ENCODE peak calls at places on chromosomes 2 and 18, in five cellular contexts. One of them, this sample, is unnamed. For H3K9me3, the result is how much of the 10 kb centered on the place peaks cover.

GRCh38 chr2:104901037-104901851 is 47.3 kb downstream of the POU3F3 start:
- DNase-seq in fibroblast of lung: no peak
- DNase-seq in neural progenitor cell: no peak
- DNase-seq in A549: no peak
- DNase-seq in astrocyte: no peak
- DNase-seq in this sample: no peak

GRCh38 chr2:28613181-28613580 is 117.3 kb downstream of the PLB1 start:
- DNase-seq in neural progenitor cell: no peak
- DNase-seq in fibroblast of lung: no peak
- DNase-seq in astrocyte: no peak
- DNase-seq in A549: no peak
- DNase-seq in this sample: no peak

GRCh38 chr2:97011977-97012569 is 25.7 kb upstream of the FAM178B start:
- DNase-seq in A549: peak
- DNase-seq in neural progenitor cell: peak
- DNase-seq in fibroblast of lung: peak
- DNase-seq in astrocyte: peak
- DNase-seq in this sample: peak

GRCh38 chr2:41836944-41837343 is 210.9 kb upstream of the PKDCC start:
- DNase-seq in fibroblast of lung: peak
- DNase-seq in astrocyte: peak
- DNase-seq in neural progenitor cell: peak
- DNase-seq in A549: no peak
- DNase-seq in this sample: peak

GRCh38 chr2:60534034-60534393 is 19.4 kb downstream of the BCL11A start:
- DNase-seq in astrocyte: no peak
- DNase-seq in neural progenitor cell: no peak
- DNase-seq in fibroblast of lung: no peak
- DNase-seq in A549: no peak
- DNase-seq in this sample: no peak

GRCh38 chr2:134258684-134259408 is 5.0 kb downstream of the MGAT5 start:
- DNase-seq in neural progenitor cell: no peak
- DNase-seq in A549: no peak
- DNase-seq in fibroblast of lung: no peak
- DNase-seq in astrocyte: no peak
- DNase-seq in this sample: peak

GRCh38 chr2:12436483-12436882 is 280.3 kb upstream of the TRIB2 start:
- DNase-seq in A549: no peak
- DNase-seq in astrocyte: peak
- DNase-seq in fibroblast of lung: peak
- DNase-seq in neural progenitor cell: no peak
- DNase-seq in this sample: no peak

GRCh38 chr2:201852878-201853415 is 46.6 kb downstream of the CDK15 start:
- DNase-seq in astrocyte: no peak
- DNase-seq in fibroblast of lung: peak
- DNase-seq in A549: peak
- DNase-seq in neural progenitor cell: peak
- DNase-seq in this sample: no peak

GRCh38 chr2:158773121-158773520 is 22.0 kb upstream of the DAPL1 start:
- DNase-seq in astrocyte: peak
- DNase-seq in A549: no peak
- DNase-seq in neural progenitor cell: no peak
- DNase-seq in fibroblast of lung: peak
- DNase-seq in this sample: no peak

GRCh38 chr2:238950551-238950950 is 102.7 kb downstream of the TWIST2 start:
- DNase-seq in fibroblast of lung: no peak
- DNase-seq in astrocyte: no peak
- DNase-seq in A549: no peak
- DNase-seq in neural progenitor cell: no peak
- DNase-seq in this sample: no peak

GRCh38 chr2:175400975-175401374 is 219.5 kb upstream of the ATP5MC3 start:
- DNase-seq in neural progenitor cell: no peak
- DNase-seq in astrocyte: no peak
- DNase-seq in A549: no peak
- DNase-seq in fibroblast of lung: no peak
- DNase-seq in this sample: no peak

GRCh38 chr2:58762176-58762781 is 521.2 kb upstream of the FANCL start:
- DNase-seq in fibroblast of lung: peak
- DNase-seq in astrocyte: peak
- DNase-seq in neural progenitor cell: peak
- DNase-seq in A549: peak
- DNase-seq in this sample: peak

GRCh38 chr2:101124684-101125366 is 26.4 kb downstream of the TBC1D8 start:
- DNase-seq in neural progenitor cell: no peak
- DNase-seq in fibroblast of lung: peak
- DNase-seq in A549: peak
- DNase-seq in astrocyte: peak
- DNase-seq in this sample: no peak

GRCh38 chr2:24702800-24703199 is 90.4 kb downstream of the PTRHD1 start:
- DNase-seq in astrocyte: peak
- DNase-seq in neural progenitor cell: no peak
- DNase-seq in fibroblast of lung: peak
- DNase-seq in A549: peak
- DNase-seq in this sample: no peak

GRCh38 chr2:83261591-83262136 is 1197.4 kb downstream of the SUCLG1 start:
- DNase-seq in A549: no peak
- DNase-seq in fibroblast of lung: no peak
- DNase-seq in neural progenitor cell: no peak
- DNase-seq in astrocyte: no peak
- DNase-seq in this sample: no peak

GRCh38 chr2:197705912-197706838 is 1.0 kb downstream of the MARS2 start:
- DNase-seq in fibroblast of lung: peak
- DNase-seq in neural progenitor cell: peak
- DNase-seq in astrocyte: no peak
- DNase-seq in A549: no peak
- DNase-seq in this sample: peak

GRCh38 chr18:23531912-23532311 is 28.6 kb downstream of the RMC1 start:
- DNase-seq in fibroblast of lung: no peak
- DNase-seq in neural progenitor cell: no peak
- DNase-seq in A549: no peak
- DNase-seq in astrocyte: no peak
- DNase-seq in this sample: no peak

GRCh38 chr2:189821953-189822748 is 37.9 kb downstream of the PMS1 start:
- DNase-seq in neural progenitor cell: no peak
- DNase-seq in astrocyte: peak
- DNase-seq in A549: no peak
- DNase-seq in fibroblast of lung: peak
- DNase-seq in this sample: no peak

GRCh38 chr2:118177318-118177717 is 89.0 kb downstream of the INSIG2 start:
- DNase-seq in A549: no peak
- DNase-seq in fibroblast of lung: no peak
- DNase-seq in astrocyte: no peak
- DNase-seq in neural progenitor cell: no peak
- DNase-seq in this sample: no peak

GRCh38 chr2:177535968-177536514 is 143.5 kb downstream of the AGPS start:
- DNase-seq in neural progenitor cell: no peak
- DNase-seq in A549: no peak
- DNase-seq in fibroblast of lung: no peak
- DNase-seq in astrocyte: no peak
- DNase-seq in this sample: no peak

GRCh38 chr2:12222561-12222960 is 476.1 kb downstream of the LPIN1 start:
- DNase-seq in A549: no peak
- DNase-seq in neural progenitor cell: no peak
- DNase-seq in fibroblast of lung: no peak
- DNase-seq in astrocyte: no peak
- DNase-seq in this sample: no peak

GRCh38 chr2:1804251-1804855 is 60.0 kb upstream of the PXDN start:
- DNase-seq in neural progenitor cell: no peak
- DNase-seq in astrocyte: no peak
- DNase-seq in fibroblast of lung: no peak
- DNase-seq in A549: no peak
- DNase-seq in this sample: no peak

GRCh38 chr18:48743046-48743445 is 204.2 kb downstream of the CTIF start:
- DNase-seq in astrocyte: peak
- DNase-seq in A549: no peak
- DNase-seq in neural progenitor cell: no peak
- DNase-seq in fibroblast of lung: peak
- DNase-seq in this sample: no peak

GRCh38 chr18:62558015-62558663 is 35.3 kb downstream of the ZCCHC2 start:
- DNase-seq in astrocyte: no peak
- DNase-seq in neural progenitor cell: no peak
- DNase-seq in A549: no peak
- DNase-seq in fibroblast of lung: no peak
- DNase-seq in this sample: no peak

GRCh38 chr2:142218471-142218870 is 87.7 kb upstream of the LRP1B start:
- DNase-seq in neural progenitor cell: no peak
- DNase-seq in fibroblast of lung: peak
- DNase-seq in A549: no peak
- DNase-seq in astrocyte: peak
- DNase-seq in this sample: no peak

GRCh38 chr2:232365621-232366321 is 12.8 kb upstream of the ALPP start:
- DNase-seq in astrocyte: peak
- DNase-seq in A549: peak
- DNase-seq in neural progenitor cell: peak
- DNase-seq in fibroblast of lung: peak
- DNase-seq in this sample: peak

GRCh38 chr2:189959450-189959849 is 103.1 kb downstream of the MSTN start:
- DNase-seq in fibroblast of lung: no peak
- DNase-seq in A549: no peak
- DNase-seq in neural progenitor cell: no peak
- DNase-seq in astrocyte: no peak
- DNase-seq in this sample: no peak

GRCh38 chr18:26549103-26549485 is 741 bp upstream of the KCTD1 start:
- DNase-seq in A549: no peak
- DNase-seq in astrocyte: peak
- DNase-seq in neural progenitor cell: no peak
- DNase-seq in fibroblast of lung: peak
- DNase-seq in this sample: peak

GRCh38 chr2:80361904-80362303 is 57.4 kb upstream of the LRRTM1 start:
- DNase-seq in A549: no peak
- DNase-seq in fibroblast of lung: no peak
- DNase-seq in neural progenitor cell: no peak
- DNase-seq in astrocyte: no peak
- DNase-seq in this sample: no peak

GRCh38 chr18:38951633-38952032 is 1386.0 kb upstream of the CELF4 start:
- DNase-seq in astrocyte: no peak
- DNase-seq in A549: no peak
- DNase-seq in fibroblast of lung: no peak
- DNase-seq in neural progenitor cell: no peak
- DNase-seq in this sample: no peak

DNA sequence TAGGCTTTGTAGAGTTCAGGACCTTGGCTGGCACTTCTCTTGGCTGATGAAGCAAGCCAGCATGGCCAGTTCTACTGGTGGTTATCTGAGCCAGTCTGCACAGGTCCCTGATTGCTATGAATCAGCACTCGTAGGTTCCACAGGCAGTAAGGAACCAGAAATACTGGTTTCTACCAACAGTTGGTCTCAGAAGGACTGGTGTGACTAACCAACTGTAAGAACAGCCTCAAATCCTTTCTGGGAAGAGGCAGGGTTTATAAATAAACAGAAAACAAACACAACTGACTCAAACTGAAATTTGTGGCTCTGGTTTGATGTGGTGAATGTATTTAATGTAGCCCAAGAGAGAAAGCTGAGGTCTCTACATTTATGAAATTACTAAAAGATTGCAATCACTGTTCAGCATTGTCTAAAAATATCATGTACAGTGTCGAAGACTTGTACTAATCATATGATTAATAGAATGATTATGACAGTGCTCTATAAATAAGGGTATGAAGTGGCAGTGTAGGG is 44.1 kb upstream of the RAPH1 start:
- DNase-seq in A549: no peak
- DNase-seq in neural progenitor cell: no peak
- DNase-seq in astrocyte: peak
- DNase-seq in fibroblast of lung: peak
- DNase-seq in this sample: no peak
- H3K4me2 ChIP-seq in A549: peak
- H3K4me2 ChIP-seq in neural progenitor cell: no peak
- H3K4me2 ChIP-seq in astrocyte: no peak
- H3K4me2 ChIP-seq in fibroblast of lung: peak
- H3K4me2 ChIP-seq in this sample: no peak

GRCh38 chr2:89780318-89780717 is 1088.8 kb downstream of the RPIA start:
- DNase-seq in astrocyte: no peak
- DNase-seq in A549: no peak
- DNase-seq in neural progenitor cell: no peak
- DNase-seq in fibroblast of lung: no peak
- DNase-seq in this sample: no peak
- H3K9me3 ChIP-seq in astrocyte: half or more
- H3K9me3 ChIP-seq in A549: under half
- H3K9me3 ChIP-seq in neural progenitor cell: half or more
- H3K9me3 ChIP-seq in fibroblast of lung: under half
- H3K9me3 ChIP-seq in this sample: half or more

DNA sequence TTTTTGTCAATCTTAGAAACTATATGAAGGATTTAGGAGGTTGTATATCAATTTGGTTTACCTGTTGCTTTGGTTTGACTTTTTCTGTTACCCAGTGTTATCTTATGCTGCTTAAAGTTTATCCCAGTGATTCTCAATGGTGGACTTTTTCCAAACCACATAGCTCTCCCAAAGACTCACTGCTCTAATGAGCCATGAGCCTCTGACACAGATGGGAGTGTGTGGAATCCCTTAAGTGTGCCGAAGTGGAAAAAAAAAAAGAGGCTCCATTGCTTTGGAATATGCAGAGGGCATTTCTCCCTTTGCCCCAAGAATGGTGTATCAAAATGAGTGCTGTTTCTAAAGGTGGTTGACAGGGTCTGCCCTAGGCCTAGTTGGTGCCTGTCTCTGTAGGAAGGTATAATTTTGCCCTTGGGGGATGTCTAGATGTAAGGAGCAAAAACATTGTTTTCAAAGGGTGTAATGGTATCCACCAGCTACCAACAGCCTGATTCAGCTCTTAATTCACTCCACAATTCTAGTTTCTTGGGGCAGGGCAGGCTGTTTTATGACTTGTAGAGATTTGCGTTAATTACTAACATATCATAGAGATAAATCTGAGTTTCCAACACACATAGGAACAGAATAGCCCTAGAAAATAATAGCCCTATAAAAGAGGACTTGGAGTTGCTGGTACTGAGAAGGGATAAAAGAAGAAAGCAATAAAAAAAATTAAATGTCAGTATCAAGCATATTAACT is 64.3 kb upstream of the CYP26B1 start:
- DNase-seq in astrocyte: peak
- DNase-seq in neural progenitor cell: no peak
- DNase-seq in fibroblast of lung: peak
- DNase-seq in A549: no peak
- DNase-seq in this sample: no peak
- H3K4me2 ChIP-seq in astrocyte: peak
- H3K4me2 ChIP-seq in neural progenitor cell: no peak
- H3K4me2 ChIP-seq in fibroblast of lung: no peak
- H3K4me2 ChIP-seq in A549: no peak
- H3K4me2 ChIP-seq in this sample: no peak

GRCh38 chr2:45123065-45123464 is 113.8 kb upstream of the SIX2 start:
- DNase-seq in astrocyte: no peak
- DNase-seq in fibroblast of lung: no peak
- DNase-seq in neural progenitor cell: no peak
- DNase-seq in A549: no peak
- DNase-seq in this sample: no peak

GRCh38 chr2:45121236-45121927 is 112.1 kb upstream of the SIX2 start:
- DNase-seq in astrocyte: no peak
- DNase-seq in A549: no peak
- DNase-seq in neural progenitor cell: no peak
- DNase-seq in fibroblast of lung: peak
- DNase-seq in this sample: no peak

GRCh38 chr2:45124456-45124855 is 115.2 kb upstream of the SIX2 start:
- DNase-seq in A549: no peak
- DNase-seq in fibroblast of lung: peak
- DNase-seq in astrocyte: no peak
- DNase-seq in neural progenitor cell: no peak
- DNase-seq in this sample: no peak

GRCh38 chr2:45125232-45125631 is 116.0 kb upstream of the SIX2 start:
- DNase-seq in neural progenitor cell: no peak
- DNase-seq in astrocyte: no peak
- DNase-seq in A549: no peak
- DNase-seq in fibroblast of lung: no peak
- DNase-seq in this sample: no peak

GRCh38 chr2:45123521-45124191 is 114.4 kb upstream of the SIX2 start:
- DNase-seq in astrocyte: peak
- DNase-seq in A549: no peak
- DNase-seq in fibroblast of lung: peak
- DNase-seq in neural progenitor cell: no peak
- DNase-seq in this sample: no peak
- H3K9me3 ChIP-seq in astrocyte: under half
- H3K9me3 ChIP-seq in A549: under half
- H3K9me3 ChIP-seq in fibroblast of lung: under half
- H3K9me3 ChIP-seq in neural progenitor cell: under half
- H3K9me3 ChIP-seq in this sample: under half

This sample was measured in OCI-LY7.